ENCODE peak calls at places on chromosomes 11 and 22, in five cellular contexts. C, Y, S, H and A are unnamed samples. For H3K4me1, the result is how much of the 10 kb centered on the place peaks cover.

GRCh38 chr11:81218440-81218839 is 1515.2 kb downstream of the FAM181B start:
- DNase-seq in H (no peak), S (no peak), Y (no peak), C (no peak), A (no peak)

GRCh38 chr22:33850724-33851123 is 69.6 kb downstream of the LARGE1 start:
- DNase-seq in H (no peak), Y (peak), C (no peak), S (peak), A (no peak)

GRCh38 chr22:49218142-49218541 is 609.5 kb downstream of the BRD1 start:
- DNase-seq in S (no peak), Y (peak), H (no peak), C (no peak), A (no peak)

GRCh38 chr11:65305501-65306268 is 9.0 kb upstream of the CDC42EP2 start:
- DNase-seq in H (peak), S (no peak), Y (no peak), C (no peak), A (no peak)

GRCh38 chr11:116853461-116854073 is 16.1 kb upstream of the APOA1 start:
- DNase-seq in Y (no peak), S (no peak), H (peak), C (no peak), A (peak)

GRCh38 chr22:39735776-39736175 is 157.8 kb downstream of the ENTHD1 start:
- DNase-seq in Y (no peak), C (no peak), H (no peak), S (no peak), A (no peak)

GRCh38 chr11:2311456-2312201 is 9.8 kb downstream of the TSPAN32 start:
- DNase-seq in C (no peak), S (no peak), Y (no peak), H (no peak), A (no peak)

GRCh38 chr11:116194156-116194904 is 578.5 kb downstream of the BUD13 start:
- DNase-seq in S (no peak), Y (peak), C (no peak), H (no peak), A (no peak)

GRCh38 chr22:43310311-43310710 is 32.9 kb downstream of the SCUBE1 start:
- DNase-seq in Y (no peak), H (no peak), S (no peak), C (no peak), A (no peak)

GRCh38 chr11:15816270-15816871 is 540.0 kb downstream of the SOX6 start:
- DNase-seq in Y (no peak), H (peak), C (no peak), S (no peak), A (no peak)

GRCh38 chr11:12128191-12128841 is 17.9 kb downstream of the MICAL2 start:
- DNase-seq in Y (no peak), H (no peak), C (no peak), S (no peak), A (no peak)

GRCh38 chr22:28004021-28004420 is 85.0 kb upstream of the PITPNB start:
- DNase-seq in H (no peak), C (no peak), S (no peak), Y (no peak), A (no peak)

GRCh38 chr11:72573380-72573949 is 100.8 kb downstream of the PDE2A start:
- DNase-seq in S (no peak), Y (peak), H (peak), C (peak), A (peak)

DNA sequence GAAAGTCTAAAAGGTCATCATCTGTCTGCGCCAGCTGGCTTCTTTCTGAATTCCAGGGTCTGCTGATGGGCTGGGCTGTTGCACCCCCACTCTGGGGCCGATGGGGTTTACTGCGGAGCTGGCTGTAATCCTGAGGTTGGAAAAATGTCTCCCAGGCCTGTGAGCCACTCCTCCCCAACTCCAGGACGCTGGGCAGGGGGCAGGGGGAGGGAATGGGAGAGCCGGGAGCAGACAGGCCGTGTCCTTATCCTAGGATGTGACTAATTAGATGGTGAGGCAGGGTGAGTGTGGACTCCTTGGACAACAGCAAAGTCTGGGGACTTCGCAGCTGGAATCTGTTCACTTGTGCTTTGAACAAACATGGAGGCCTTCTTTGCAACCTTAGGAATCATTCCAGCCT is 48.7 kb downstream of the LRRC32 start:
- DNase-seq in S (no peak), C (no peak), H (peak), Y (no peak), A (no peak)
- H3K4ac ChIP-seq in S (no peak), C (no peak), H (peak), Y (no peak), A (no peak)

DNA sequence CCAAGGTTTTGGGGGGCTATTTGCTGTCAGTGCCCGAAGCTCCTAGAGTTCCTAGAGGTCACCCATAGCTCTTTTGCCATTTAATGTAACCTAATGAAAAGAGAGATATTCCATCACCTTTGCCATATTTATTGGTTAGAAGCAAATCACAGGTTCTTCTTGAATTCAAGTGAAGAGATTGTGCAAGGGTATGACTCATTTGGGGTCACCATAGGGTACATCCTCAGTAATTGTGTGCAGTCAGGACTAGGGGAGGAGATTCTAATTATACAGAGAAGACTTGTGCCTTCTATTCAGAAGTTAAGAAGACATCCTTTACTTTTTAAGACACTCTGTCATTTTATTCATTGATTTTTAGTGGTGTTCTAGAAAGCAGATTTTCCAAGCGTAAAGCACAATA is 6.9 kb upstream of the PRAME start:
- DNase-seq in H (peak), S (no peak), C (no peak), Y (no peak), A (no peak)
- H2BK12ac ChIP-seq in H (no peak), S (no peak), C (no peak), Y (no peak), A (no peak)

GRCh38 chr11:13924801-13925327 is 37.7 kb upstream of the SPON1 start:
- DNase-seq in Y (no peak), S (no peak), H (no peak), C (no peak), A (peak)
- H3K4me1 ChIP-seq in Y (under half), S (under half), H (under half), C (under half), A (under half)

GRCh38 chr11:44266056-44266780 is 43.7 kb downstream of the ALX4 start:
- DNase-seq in C (no peak), S (no peak), Y (no peak), H (no peak), A (no peak)

GRCh38 chr11:44268807-44269080 is 41.2 kb downstream of the ALX4 start:
- DNase-seq in Y (no peak), S (no peak), C (no peak), H (no peak), A (no peak)

GRCh38 chr11:44268073-44268806 is 41.7 kb downstream of the ALX4 start:
- DNase-seq in Y (no peak), H (no peak), C (no peak), S (no peak), A (no peak)

GRCh38 chr11:44269369-44270351 is 40.3 kb downstream of the ALX4 start:
- DNase-seq in H (no peak), S (no peak), C (no peak), Y (no peak), A (no peak)

DNA sequence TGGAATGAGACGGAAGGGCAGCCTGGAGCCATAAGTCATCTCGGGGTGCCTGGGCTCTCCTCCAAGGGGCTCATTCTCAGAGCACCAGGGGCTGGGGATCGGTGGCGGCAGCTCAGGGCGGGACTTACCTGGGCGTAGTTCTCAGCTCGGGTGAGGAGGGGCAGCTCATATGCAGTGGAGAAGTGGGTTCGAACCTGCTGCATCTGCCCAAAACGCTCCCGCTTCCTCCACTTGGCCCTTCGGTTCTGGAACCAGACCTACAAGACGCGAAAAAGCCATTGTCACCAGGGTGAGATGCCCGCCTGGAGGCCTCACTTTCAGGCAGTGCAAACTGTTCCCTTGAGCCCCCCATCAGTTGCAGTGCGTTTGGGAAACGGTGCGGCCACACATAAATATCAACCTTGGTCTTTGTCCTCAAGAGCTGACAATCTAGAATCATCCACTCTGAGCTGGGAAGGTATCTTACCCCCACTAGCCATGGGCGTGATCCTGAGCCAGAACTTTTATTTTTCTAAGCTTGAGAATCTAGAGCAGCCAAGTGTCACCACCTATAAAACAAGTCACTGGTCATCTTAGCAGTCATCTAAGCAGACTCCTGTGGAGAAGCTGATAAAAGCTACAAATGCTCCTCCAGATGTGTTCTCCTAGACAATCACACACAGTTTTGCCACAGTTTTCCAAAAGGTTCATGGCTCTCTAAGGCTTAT is 42.4 kb downstream of the ALX4 start:
- DNase-seq in C (no peak), H (no peak), Y (no peak), S (no peak), A (no peak)
- H3K4ac ChIP-seq in C (no peak), H (no peak), Y (no peak), S (no peak), A (no peak)

DNA sequence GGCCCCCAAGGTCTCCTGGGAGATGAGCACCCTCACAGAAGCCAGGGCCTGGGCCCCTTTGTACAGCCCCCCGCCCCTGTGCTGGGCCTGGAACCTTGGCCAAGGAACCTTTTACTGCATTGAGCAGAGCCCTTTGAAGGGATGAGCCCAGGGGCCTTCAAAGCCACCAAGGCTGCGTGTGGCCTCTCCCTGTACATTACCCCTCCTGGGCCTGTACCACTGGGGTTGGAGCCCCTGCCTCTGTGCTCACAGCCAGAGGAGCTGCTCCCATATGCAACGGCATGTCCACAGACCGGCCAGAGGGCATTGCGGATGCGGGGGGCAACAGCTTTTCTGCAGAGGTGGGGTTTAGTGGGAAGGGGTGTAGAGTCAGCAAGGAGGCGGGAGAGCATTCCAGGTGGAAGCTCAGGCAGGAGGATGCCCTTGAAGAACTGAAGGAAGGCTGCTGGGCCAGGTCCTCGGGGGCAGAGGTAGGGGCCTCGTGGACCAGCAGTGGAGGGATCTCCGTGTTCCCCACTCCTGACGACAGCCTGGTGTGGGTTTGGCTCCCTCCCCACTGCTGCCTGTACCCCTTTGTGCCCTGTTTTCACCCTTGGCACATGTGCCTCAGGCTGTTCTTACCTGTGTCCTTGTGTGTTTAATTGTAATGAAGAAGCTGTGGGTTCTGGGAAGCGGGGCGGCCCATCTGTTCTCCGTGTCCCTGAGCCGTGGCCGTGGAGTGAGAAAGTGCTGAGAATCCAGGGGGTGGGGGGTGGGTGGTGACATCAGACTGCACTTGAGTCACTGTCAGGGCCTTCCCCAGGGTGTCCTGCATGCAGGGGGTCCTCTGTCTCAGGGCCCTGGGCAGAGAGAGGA is 46.9 kb downstream of the ARHGAP8 start:
- DNase-seq in H (no peak), C (no peak), Y (no peak), S (no peak), A (no peak)
- H2BK12ac ChIP-seq in H (no peak), C (peak), Y (no peak), S (no peak), A (no peak)